ENCODE peak calls at places on chromosomes 4 and X, in ten cellular contexts. One of them, this sample, is unnamed.

GRCh38 chrX:150513564-150513963 is 54.9 kb upstream of the MTM1 start:
- DNase-seq in RPMI7951: no peak
- DNase-seq in Right ventricle myocardium superior: no peak
- DNase-seq in KBM-7: no peak
- DNase-seq in epithelial cell of proximal tubule: no peak
- DNase-seq in T-helper 2 cell: no peak
- DNase-seq in GOT3: no peak
- DNase-seq in stimulated activated CD8-positive, alpha-beta memory T cell treated with anti-CD3 and anti-CD28 coated beads, Interleukin-4, amount 100 ng/mL, for 24 hours: no peak
- DNase-seq in astrocyte of the spinal cord: no peak
- DNase-seq in stimulated activated CD4-positive, alpha-beta T cell treated with anti-CD3 and anti-CD28 coated beads, Interleukin-4, amount 100 ng/mL, for 4 hours: no peak
- DNase-seq in this sample: no peak

GRCh38 chr4:73653695-73654106 is 33.5 kb upstream of the RASSF6 start:
- DNase-seq in RPMI7951: peak
- DNase-seq in Right ventricle myocardium superior: no peak
- DNase-seq in KBM-7: peak
- DNase-seq in epithelial cell of proximal tubule: no peak
- DNase-seq in T-helper 2 cell: no peak
- DNase-seq in GOT3: no peak
- DNase-seq in stimulated activated CD8-positive, alpha-beta memory T cell treated with anti-CD3 and anti-CD28 coated beads, Interleukin-4, amount 100 ng/mL, for 24 hours: no peak
- DNase-seq in astrocyte of the spinal cord: peak
- DNase-seq in stimulated activated CD4-positive, alpha-beta T cell treated with anti-CD3 and anti-CD28 coated beads, Interleukin-4, amount 100 ng/mL, for 4 hours: no peak
- DNase-seq in this sample: no peak

GRCh38 chr4:6776920-6777635 is 5.4 kb upstream of the KIAA0232 start:
- DNase-seq in RPMI7951: no peak
- DNase-seq in Right ventricle myocardium superior: no peak
- DNase-seq in KBM-7: no peak
- DNase-seq in epithelial cell of proximal tubule: no peak
- DNase-seq in T-helper 2 cell: no peak
- DNase-seq in GOT3: no peak
- DNase-seq in stimulated activated CD8-positive, alpha-beta memory T cell treated with anti-CD3 and anti-CD28 coated beads, Interleukin-4, amount 100 ng/mL, for 24 hours: no peak
- DNase-seq in astrocyte of the spinal cord: no peak
- DNase-seq in stimulated activated CD4-positive, alpha-beta T cell treated with anti-CD3 and anti-CD28 coated beads, Interleukin-4, amount 100 ng/mL, for 4 hours: no peak
- DNase-seq in this sample: no peak

GRCh38 chr4:107689912-107690587 is 30.0 kb downstream of the PAPSS1 start:
- DNase-seq in RPMI7951: peak
- DNase-seq in Right ventricle myocardium superior: no peak
- DNase-seq in KBM-7: no peak
- DNase-seq in epithelial cell of proximal tubule: peak
- DNase-seq in T-helper 2 cell: no peak
- DNase-seq in GOT3: no peak
- DNase-seq in stimulated activated CD8-positive, alpha-beta memory T cell treated with anti-CD3 and anti-CD28 coated beads, Interleukin-4, amount 100 ng/mL, for 24 hours: no peak
- DNase-seq in astrocyte of the spinal cord: peak
- DNase-seq in stimulated activated CD4-positive, alpha-beta T cell treated with anti-CD3 and anti-CD28 coated beads, Interleukin-4, amount 100 ng/mL, for 4 hours: no peak
- DNase-seq in this sample: no peak

GRCh38 chrX:31546130-31546529 is 474.3 kb upstream of the FTHL17 start:
- DNase-seq in RPMI7951: peak
- DNase-seq in Right ventricle myocardium superior: no peak
- DNase-seq in KBM-7: no peak
- DNase-seq in epithelial cell of proximal tubule: peak
- DNase-seq in T-helper 2 cell: no peak
- DNase-seq in GOT3: peak
- DNase-seq in stimulated activated CD8-positive, alpha-beta memory T cell treated with anti-CD3 and anti-CD28 coated beads, Interleukin-4, amount 100 ng/mL, for 24 hours: no peak
- DNase-seq in astrocyte of the spinal cord: peak
- DNase-seq in stimulated activated CD4-positive, alpha-beta T cell treated with anti-CD3 and anti-CD28 coated beads, Interleukin-4, amount 100 ng/mL, for 4 hours: no peak
- DNase-seq in this sample: no peak

GRCh38 chr4:10622728-10623127 is 61.8 kb downstream of the CLNK start:
- DNase-seq in RPMI7951: no peak
- DNase-seq in Right ventricle myocardium superior: no peak
- DNase-seq in KBM-7: no peak
- DNase-seq in epithelial cell of proximal tubule: no peak
- DNase-seq in T-helper 2 cell: no peak
- DNase-seq in GOT3: no peak
- DNase-seq in stimulated activated CD8-positive, alpha-beta memory T cell treated with anti-CD3 and anti-CD28 coated beads, Interleukin-4, amount 100 ng/mL, for 24 hours: no peak
- DNase-seq in astrocyte of the spinal cord: no peak
- DNase-seq in stimulated activated CD4-positive, alpha-beta T cell treated with anti-CD3 and anti-CD28 coated beads, Interleukin-4, amount 100 ng/mL, for 4 hours: no peak
- DNase-seq in this sample: no peak

GRCh38 chrX:66030505-66031317 is 9.2 kb downstream of the VSIG4 start:
- DNase-seq in RPMI7951: peak
- DNase-seq in Right ventricle myocardium superior: no peak
- DNase-seq in KBM-7: peak
- DNase-seq in epithelial cell of proximal tubule: no peak
- DNase-seq in T-helper 2 cell: no peak
- DNase-seq in GOT3: no peak
- DNase-seq in stimulated activated CD8-positive, alpha-beta memory T cell treated with anti-CD3 and anti-CD28 coated beads, Interleukin-4, amount 100 ng/mL, for 24 hours: no peak
- DNase-seq in astrocyte of the spinal cord: no peak
- DNase-seq in stimulated activated CD4-positive, alpha-beta T cell treated with anti-CD3 and anti-CD28 coated beads, Interleukin-4, amount 100 ng/mL, for 4 hours: no peak
- DNase-seq in this sample: no peak

GRCh38 chr4:26765515-26765914 is 95.1 kb upstream of the STIM2 start:
- DNase-seq in RPMI7951: peak
- DNase-seq in Right ventricle myocardium superior: no peak
- DNase-seq in KBM-7: no peak
- DNase-seq in epithelial cell of proximal tubule: no peak
- DNase-seq in T-helper 2 cell: no peak
- DNase-seq in GOT3: no peak
- DNase-seq in stimulated activated CD8-positive, alpha-beta memory T cell treated with anti-CD3 and anti-CD28 coated beads, Interleukin-4, amount 100 ng/mL, for 24 hours: no peak
- DNase-seq in astrocyte of the spinal cord: no peak
- DNase-seq in stimulated activated CD4-positive, alpha-beta T cell treated with anti-CD3 and anti-CD28 coated beads, Interleukin-4, amount 100 ng/mL, for 4 hours: no peak
- DNase-seq in this sample: no peak

GRCh38 chrX:55163171-55163570 is 57.0 kb upstream of the PAGE5 start:
- DNase-seq in RPMI7951: no peak
- DNase-seq in Right ventricle myocardium superior: no peak
- DNase-seq in KBM-7: no peak
- DNase-seq in epithelial cell of proximal tubule: no peak
- DNase-seq in T-helper 2 cell: no peak
- DNase-seq in GOT3: no peak
- DNase-seq in stimulated activated CD8-positive, alpha-beta memory T cell treated with anti-CD3 and anti-CD28 coated beads, Interleukin-4, amount 100 ng/mL, for 24 hours: no peak
- DNase-seq in astrocyte of the spinal cord: no peak
- DNase-seq in stimulated activated CD4-positive, alpha-beta T cell treated with anti-CD3 and anti-CD28 coated beads, Interleukin-4, amount 100 ng/mL, for 4 hours: no peak
- DNase-seq in this sample: no peak

GRCh38 chr4:175833574-175834350 is 21.7 kb upstream of the GPM6A start:
- DNase-seq in RPMI7951: no peak
- DNase-seq in Right ventricle myocardium superior: no peak
- DNase-seq in KBM-7: no peak
- DNase-seq in epithelial cell of proximal tubule: no peak
- DNase-seq in T-helper 2 cell: no peak
- DNase-seq in GOT3: no peak
- DNase-seq in stimulated activated CD8-positive, alpha-beta memory T cell treated with anti-CD3 and anti-CD28 coated beads, Interleukin-4, amount 100 ng/mL, for 24 hours: no peak
- DNase-seq in astrocyte of the spinal cord: peak
- DNase-seq in stimulated activated CD4-positive, alpha-beta T cell treated with anti-CD3 and anti-CD28 coated beads, Interleukin-4, amount 100 ng/mL, for 4 hours: no peak
- DNase-seq in this sample: no peak

GRCh38 chr4:56723201-56723605 is 42.1 kb upstream of the HOPX start:
- DNase-seq in RPMI7951: no peak
- DNase-seq in Right ventricle myocardium superior: no peak
- DNase-seq in KBM-7: peak
- DNase-seq in epithelial cell of proximal tubule: no peak
- DNase-seq in T-helper 2 cell: peak
- DNase-seq in GOT3: no peak
- DNase-seq in stimulated activated CD8-positive, alpha-beta memory T cell treated with anti-CD3 and anti-CD28 coated beads, Interleukin-4, amount 100 ng/mL, for 24 hours: no peak
- DNase-seq in astrocyte of the spinal cord: no peak
- DNase-seq in stimulated activated CD4-positive, alpha-beta T cell treated with anti-CD3 and anti-CD28 coated beads, Interleukin-4, amount 100 ng/mL, for 4 hours: peak
- DNase-seq in this sample: no peak

GRCh38 chrX:30992381-30992904 is 79.4 kb downstream of the FTHL17 start:
- DNase-seq in RPMI7951: peak
- DNase-seq in Right ventricle myocardium superior: no peak
- DNase-seq in KBM-7: peak
- DNase-seq in epithelial cell of proximal tubule: no peak
- DNase-seq in T-helper 2 cell: no peak
- DNase-seq in GOT3: no peak
- DNase-seq in stimulated activated CD8-positive, alpha-beta memory T cell treated with anti-CD3 and anti-CD28 coated beads, Interleukin-4, amount 100 ng/mL, for 24 hours: no peak
- DNase-seq in astrocyte of the spinal cord: peak
- DNase-seq in stimulated activated CD4-positive, alpha-beta T cell treated with anti-CD3 and anti-CD28 coated beads, Interleukin-4, amount 100 ng/mL, for 4 hours: no peak
- DNase-seq in this sample: no peak

GRCh38 chr4:19689511-19689910 is 562.2 kb upstream of the SLIT2 start:
- DNase-seq in RPMI7951: peak
- DNase-seq in Right ventricle myocardium superior: no peak
- DNase-seq in KBM-7: no peak
- DNase-seq in epithelial cell of proximal tubule: peak
- DNase-seq in T-helper 2 cell: no peak
- DNase-seq in GOT3: no peak
- DNase-seq in stimulated activated CD8-positive, alpha-beta memory T cell treated with anti-CD3 and anti-CD28 coated beads, Interleukin-4, amount 100 ng/mL, for 24 hours: no peak
- DNase-seq in astrocyte of the spinal cord: peak
- DNase-seq in stimulated activated CD4-positive, alpha-beta T cell treated with anti-CD3 and anti-CD28 coated beads, Interleukin-4, amount 100 ng/mL, for 4 hours: no peak
- DNase-seq in this sample: no peak

GRCh38 chr4:151676301-151676700 is 84.5 kb downstream of the GATB start:
- DNase-seq in RPMI7951: peak
- DNase-seq in Right ventricle myocardium superior: no peak
- DNase-seq in KBM-7: no peak
- DNase-seq in epithelial cell of proximal tubule: peak
- DNase-seq in T-helper 2 cell: no peak
- DNase-seq in GOT3: peak
- DNase-seq in stimulated activated CD8-positive, alpha-beta memory T cell treated with anti-CD3 and anti-CD28 coated beads, Interleukin-4, amount 100 ng/mL, for 24 hours: no peak
- DNase-seq in astrocyte of the spinal cord: peak
- DNase-seq in stimulated activated CD4-positive, alpha-beta T cell treated with anti-CD3 and anti-CD28 coated beads, Interleukin-4, amount 100 ng/mL, for 4 hours: no peak
- DNase-seq in this sample: no peak

GRCh38 chrX:150621652-150622051 is 53.2 kb downstream of the MTM1 start:
- DNase-seq in RPMI7951: no peak
- DNase-seq in Right ventricle myocardium superior: no peak
- DNase-seq in KBM-7: peak
- DNase-seq in epithelial cell of proximal tubule: no peak
- DNase-seq in T-helper 2 cell: no peak
- DNase-seq in GOT3: no peak
- DNase-seq in stimulated activated CD8-positive, alpha-beta memory T cell treated with anti-CD3 and anti-CD28 coated beads, Interleukin-4, amount 100 ng/mL, for 24 hours: no peak
- DNase-seq in astrocyte of the spinal cord: no peak
- DNase-seq in stimulated activated CD4-positive, alpha-beta T cell treated with anti-CD3 and anti-CD28 coated beads, Interleukin-4, amount 100 ng/mL, for 4 hours: no peak
- DNase-seq in this sample: no peak

GRCh38 chr4:1628892-1629703 is 55.0 kb downstream of the FAM53A start:
- DNase-seq in RPMI7951: peak
- DNase-seq in Right ventricle myocardium superior: peak
- DNase-seq in KBM-7: peak
- DNase-seq in epithelial cell of proximal tubule: no peak
- DNase-seq in T-helper 2 cell: peak
- DNase-seq in GOT3: peak
- DNase-seq in stimulated activated CD8-positive, alpha-beta memory T cell treated with anti-CD3 and anti-CD28 coated beads, Interleukin-4, amount 100 ng/mL, for 24 hours: peak
- DNase-seq in astrocyte of the spinal cord: peak
- DNase-seq in stimulated activated CD4-positive, alpha-beta T cell treated with anti-CD3 and anti-CD28 coated beads, Interleukin-4, amount 100 ng/mL, for 4 hours: peak
- DNase-seq in this sample: peak

GRCh38 chrX:85243155-85243554 is 424 bp downstream of the SATL1 start:
- DNase-seq in RPMI7951: no peak
- DNase-seq in Right ventricle myocardium superior: no peak
- DNase-seq in KBM-7: peak
- DNase-seq in epithelial cell of proximal tubule: no peak
- DNase-seq in T-helper 2 cell: no peak
- DNase-seq in GOT3: no peak
- DNase-seq in stimulated activated CD8-positive, alpha-beta memory T cell treated with anti-CD3 and anti-CD28 coated beads, Interleukin-4, amount 100 ng/mL, for 24 hours: no peak
- DNase-seq in astrocyte of the spinal cord: no peak
- DNase-seq in stimulated activated CD4-positive, alpha-beta T cell treated with anti-CD3 and anti-CD28 coated beads, Interleukin-4, amount 100 ng/mL, for 4 hours: no peak
- DNase-seq in this sample: no peak

GRCh38 chr4:114384629-114385028 is 214.0 kb upstream of the UGT8 start:
- DNase-seq in RPMI7951: peak
- DNase-seq in Right ventricle myocardium superior: no peak
- DNase-seq in KBM-7: peak
- DNase-seq in epithelial cell of proximal tubule: no peak
- DNase-seq in T-helper 2 cell: no peak
- DNase-seq in GOT3: no peak
- DNase-seq in stimulated activated CD8-positive, alpha-beta memory T cell treated with anti-CD3 and anti-CD28 coated beads, Interleukin-4, amount 100 ng/mL, for 24 hours: no peak
- DNase-seq in astrocyte of the spinal cord: peak
- DNase-seq in stimulated activated CD4-positive, alpha-beta T cell treated with anti-CD3 and anti-CD28 coated beads, Interleukin-4, amount 100 ng/mL, for 4 hours: no peak
- DNase-seq in this sample: no peak

GRCh38 chr4:122788935-122789334 is 37.7 kb upstream of the FGF2 start:
- DNase-seq in RPMI7951: no peak
- DNase-seq in Right ventricle myocardium superior: no peak
- DNase-seq in KBM-7: no peak
- DNase-seq in epithelial cell of proximal tubule: no peak
- DNase-seq in T-helper 2 cell: no peak
- DNase-seq in GOT3: no peak
- DNase-seq in stimulated activated CD8-positive, alpha-beta memory T cell treated with anti-CD3 and anti-CD28 coated beads, Interleukin-4, amount 100 ng/mL, for 24 hours: no peak
- DNase-seq in astrocyte of the spinal cord: no peak
- DNase-seq in stimulated activated CD4-positive, alpha-beta T cell treated with anti-CD3 and anti-CD28 coated beads, Interleukin-4, amount 100 ng/mL, for 4 hours: no peak
- DNase-seq in this sample: no peak

GRCh38 chr4:102575369-102576129 is 74.4 kb downstream of the NFKB1 start:
- DNase-seq in RPMI7951: no peak
- DNase-seq in Right ventricle myocardium superior: no peak
- DNase-seq in KBM-7: no peak
- DNase-seq in epithelial cell of proximal tubule: no peak
- DNase-seq in T-helper 2 cell: no peak
- DNase-seq in GOT3: no peak
- DNase-seq in stimulated activated CD8-positive, alpha-beta memory T cell treated with anti-CD3 and anti-CD28 coated beads, Interleukin-4, amount 100 ng/mL, for 24 hours: no peak
- DNase-seq in astrocyte of the spinal cord: peak
- DNase-seq in stimulated activated CD4-positive, alpha-beta T cell treated with anti-CD3 and anti-CD28 coated beads, Interleukin-4, amount 100 ng/mL, for 4 hours: no peak
- DNase-seq in this sample: no peak